ENCODE peak calls at places on chromosomes 11 and 22, in four cellular contexts. C is NCI-H2081, L is KBM-7, E is tibial artery. K is an unnamed sample.

GRCh38 chr22:39690901-39691620 is 120.5 kb downstream of the CACNA1I start:
- DNase-seq in C (no peak), E (no peak), L (no peak), K (no peak)

GRCh38 chr11:62601114-62601363 is 626 bp downstream of the MTA2 start:
- DNase-seq in E (no peak), L (no peak), C (no peak), K (no peak)

GRCh38 chr11:66725646-66726045 is 3.4 kb downstream of the SPTBN2 start:
- DNase-seq in E (no peak), L (no peak), C (no peak), K (no peak)

GRCh38 chr22:37213218-37213855 is 1.1 kb upstream of the SSTR3 start:
- DNase-seq in E (peak), C (no peak), L (no peak), K (no peak)

GRCh38 chr22:30445438-30445936 is 19.9 kb downstream of the MTFP1 start:
- DNase-seq in L (no peak), E (no peak), C (no peak), K (no peak)

GRCh38 chr11:99260696-99261095 is 239.9 kb downstream of the CNTN5 start:
- DNase-seq in L (no peak), C (no peak), E (no peak), K (no peak)

GRCh38 chr11:110298298-110298765 is 1.9 kb upstream of the RDX start:
- DNase-seq in L (no peak), C (no peak), E (no peak), K (no peak)

GRCh38 chr11:2136209-2136951 is 2.8 kb downstream of the IGF2 start:
- DNase-seq in C (no peak), E (no peak), L (no peak), K (no peak)

GRCh38 chr11:46438211-46438610 is 46.6 kb upstream of the CHRM4 start:
- DNase-seq in L (no peak), C (no peak), E (no peak), K (no peak)

GRCh38 chr22:31891366-31892079 is 52.8 kb upstream of the YWHAH start:
- DNase-seq in L (peak), C (no peak), E (no peak), K (peak)

GRCh38 chr11:57205046-57205671 is 23.4 kb downstream of the LRRC55 start:
- DNase-seq in L (no peak), C (no peak), E (no peak), K (no peak)

GRCh38 chr22:45608763-45609180 is 62.9 kb upstream of the ATXN10 start:
- DNase-seq in L (no peak), E (no peak), C (no peak), K (peak)

GRCh38 chr11:36711104-36711825 is 113.2 kb upstream of the RAG2 start:
- DNase-seq in E (no peak), L (no peak), C (no peak), K (no peak)

GRCh38 chr22:50304528-50305392 is 2.7 kb downstream of the PLXNB2 start:
- DNase-seq in C (no peak), E (peak), L (peak), K (no peak)

GRCh38 chr22:43826142-43827093 is 14.3 kb upstream of the EFCAB6 start:
- DNase-seq in L (no peak), C (no peak), E (peak), K (no peak)

GRCh38 chr11:83649468-83649915 is 363.3 kb upstream of the CCDC90B start:
- DNase-seq in E (no peak), C (no peak), L (no peak), K (no peak)

GRCh38 chr22:27533105-27533504 is 268.5 kb downstream of the MN1 start:
- DNase-seq in E (no peak), C (no peak), L (no peak), K (no peak)

GRCh38 chr22:19960491-19961200 is 19.0 kb upstream of the TXNRD2 start:
- DNase-seq in E (no peak), C (no peak), L (no peak), K (no peak)

GRCh38 chr11:86625981-86626380 is 46.4 kb downstream of the ME3 start:
- DNase-seq in C (no peak), E (no peak), L (no peak), K (no peak)

GRCh38 chr11:27716850-27717249 is 16.6 kb upstream of the BDNF start:
- DNase-seq in C (no peak), L (no peak), E (no peak), K (no peak)

GRCh38 chr11:37689951-37690350 is 1091.9 kb upstream of the RAG2 start:
- DNase-seq in L (no peak), C (no peak), E (no peak), K (no peak)

GRCh38 chr22:48432721-48433518 is 1394.8 kb downstream of the BRD1 start:
- DNase-seq in E (no peak), L (no peak), C (no peak), K (no peak)

GRCh38 chr11:57277845-57278720 is 41.0 kb upstream of the APLNR start:
- DNase-seq in L (peak), C (peak), E (peak), K (peak)

GRCh38 chr22:46542011-46542985 is 4.9 kb upstream of the CELSR1 start:
- DNase-seq in L (peak), E (peak), C (peak), K (peak)

GRCh38 chr11:75103380-75104026 is 6.8 kb upstream of the OR2AT4 start:
- DNase-seq in E (no peak), L (no peak), C (no peak), K (no peak)

GRCh38 chr11:38460429-38460828 is 1862.4 kb upstream of the RAG2 start:
- DNase-seq in C (no peak), L (no peak), E (no peak), K (no peak)

GRCh38 chr11:114304969-114305368 is 8.8 kb downstream of the NNMT start:
- DNase-seq in E (no peak), L (no peak), C (no peak), K (no peak)

K was measured in Jurkat, Clone E6-1.